ENCODE peak calls at places on chromosomes 4 and X, in six cellular contexts. K is tibial artery, T is fibroblast of lung, C is endothelial cell, I is Calu3, U is ovary. X is an unnamed sample.

GRCh38 chr4:165524532-165525190 is 145.9 kb downstream of the CPE start:
- DNase-seq in I (no peak), T (peak; percentile 49), C (no peak), U (no peak), K (no peak), X (no peak)

GRCh38 chr4:150072906-150073714 is 5.1 kb upstream of the DCLK2 start:
- DNase-seq in C (no peak), T (peak; percentile 96), U (no peak), K (no peak), I (no peak), X (no peak)

GRCh38 chrX:41031256-41031967 is 53.8 kb upstream of the USP9X start:
- DNase-seq in C (no peak), I (no peak), U (no peak), K (no peak), T (no peak), X (no peak)

GRCh38 chr4:53962516-53963225 is 101.7 kb downstream of the CHIC2 start:
- DNase-seq in C (no peak), K (no peak), T (peak; percentile 96), U (no peak), I (peak; percentile 37), X (no peak)

GRCh38 chr4:179130122-179130714 is 1688.0 kb upstream of the AGA start:
- DNase-seq in C (no peak), T (no peak), K (no peak), U (no peak), I (no peak), X (no peak)

GRCh38 chrX:11111038-11111851 is at the start of gene HCCS:
- DNase-seq in K (peak; percentile 77), T (peak; percentile 83), C (peak; percentile 71), I (peak; percentile 86), U (peak; percentile 74), X (peak; percentile 52)

GRCh38 chr4:80206111-80206510 is 8.8 kb downstream of the PRDM8 start:
- DNase-seq in I (no peak), T (no peak), C (no peak), U (no peak), K (no peak), X (no peak)

GRCh38 chrX:7170903-7171302 is 22.9 kb upstream of the PUDP start:
- DNase-seq in I (peak; percentile 10), U (no peak), K (no peak), C (peak; percentile 15), T (no peak), X (no peak)

GRCh38 chr4:73702796-73703287 is 37.5 kb upstream of the CXCL8 start:
- DNase-seq in C (no peak), K (no peak), I (no peak), T (no peak), U (no peak), X (no peak)

GRCh38 chr4:86055898-86056297 is 304.0 kb downstream of the MAPK10 start:
- DNase-seq in T (peak; percentile 45), U (no peak), I (no peak), K (no peak), C (no peak), X (no peak)

GRCh38 chr4:56976878-56977320 is 507 bp downstream of the NOA1 start:
- DNase-seq in C (no peak), I (peak; percentile 70), K (peak; percentile 27), T (no peak), U (no peak), X (no peak)

GRCh38 chr4:184362338-184362737 is 112.0 kb downstream of the IRF2 start:
- DNase-seq in C (no peak), T (peak; percentile 36), U (no peak), I (no peak), K (no peak), X (no peak)

GRCh38 chrX:70762285-70762684 is 146.2 kb downstream of the TEX11 start:
- DNase-seq in U (no peak), I (peak; percentile 5), K (no peak), C (peak; percentile 3), T (no peak), X (no peak)

GRCh38 chr4:14008494-14008893 is 381.0 kb upstream of the BOD1L1 start:
- DNase-seq in I (no peak), C (no peak), K (no peak), U (no peak), T (no peak), X (no peak)

GRCh38 chrX:95885074-95885473 is 799.6 kb upstream of the DIAPH2 start:
- DNase-seq in C (no peak), U (peak; percentile 12), K (peak; percentile 33), T (peak; percentile 23), I (peak; percentile 1), X (no peak)

DNA sequence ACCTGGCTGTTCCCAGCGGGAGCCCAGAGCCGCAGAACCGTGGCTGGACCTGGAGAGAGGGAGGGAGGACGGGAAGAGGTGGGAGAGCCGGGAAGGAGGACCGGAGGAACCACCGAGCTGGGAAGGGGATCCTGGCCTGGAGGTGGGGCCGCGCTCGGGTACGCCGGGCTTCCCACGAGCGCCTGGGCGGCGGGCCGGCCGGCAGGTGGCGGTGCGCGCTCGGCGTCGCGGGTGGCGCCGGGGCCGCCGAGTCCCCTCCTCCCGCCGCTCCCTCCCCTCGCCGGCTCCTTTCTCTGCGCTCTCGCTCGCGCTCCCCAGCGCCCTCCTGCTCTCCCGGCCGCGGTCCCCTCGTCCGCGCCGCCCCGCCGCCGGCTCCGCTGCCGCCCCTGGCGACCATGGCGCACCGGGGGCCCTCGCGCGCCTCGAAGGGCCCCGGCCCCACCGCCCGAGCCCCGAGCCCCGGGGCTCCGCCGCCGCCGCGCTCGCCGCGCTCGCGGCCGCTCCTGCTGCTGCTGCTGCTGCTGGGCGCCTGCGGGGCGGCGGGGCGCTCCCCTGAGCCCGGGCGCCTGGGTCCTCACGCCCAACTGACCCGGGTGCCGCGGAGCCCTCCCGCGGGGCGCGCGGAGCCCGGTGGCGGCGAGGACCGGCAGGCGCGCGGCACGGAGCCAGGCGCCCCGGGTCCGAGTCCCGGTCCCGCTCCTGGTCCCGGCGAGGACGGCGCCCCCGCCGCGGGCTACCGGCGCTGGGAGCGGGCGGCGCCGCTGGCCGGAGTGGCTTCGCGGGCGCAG is at the start of gene SORCS2:
- DNase-seq in C (peak; percentile 85), U (peak; percentile 73), K (peak; percentile 21), T (peak; percentile 53), I (peak; percentile 74), X (no peak)
- TF ChIP-seq CTCF in C (peak; percentile 35), U (peak; percentile 92), K (peak; percentile 91), T (peak; percentile 25), I (peak; percentile 43), X (peak; percentile 46)

GRCh38 chr4:180675368-180675675 is 1567.9 kb upstream of the TENM3 start:
- DNase-seq in I (no peak), K (no peak), C (no peak), U (no peak), T (no peak), X (no peak)
- TF ChIP-seq CTCF in I (no peak), K (no peak), C (no peak), U (no peak), T (no peak), X (no peak)

GRCh38 chr4:173821851-173822250 is 291.8 kb upstream of the HAND2 start:
- DNase-seq in I (no peak), U (no peak), C (no peak), T (no peak), K (no peak), X (no peak)

GRCh38 chr4:173829565-173829964 is 299.5 kb upstream of the HAND2 start:
- DNase-seq in T (no peak), I (no peak), C (no peak), U (no peak), K (no peak), X (no peak)

DNA sequence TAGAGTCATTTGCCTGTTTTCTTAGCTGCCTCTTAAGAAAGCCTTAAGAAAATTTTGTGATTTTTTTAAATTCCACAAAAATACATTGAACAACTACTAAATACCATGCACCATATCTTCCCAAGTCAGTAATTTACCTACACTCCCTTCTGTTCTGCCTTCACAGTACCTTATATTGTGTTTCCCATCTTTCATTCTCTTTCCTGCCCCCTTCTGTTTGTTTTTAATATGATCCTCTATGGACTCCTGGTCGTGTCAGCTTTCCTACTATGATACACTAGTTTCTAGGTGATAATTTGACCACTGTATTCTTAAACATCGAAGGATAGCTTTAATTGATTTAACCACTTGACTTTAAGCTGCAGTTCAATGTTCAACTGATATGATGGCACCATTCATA is 297.7 kb upstream of the HAND2 start:
- DNase-seq in U (no peak), C (no peak), T (no peak), K (no peak), I (no peak), X (no peak)
- TF ChIP-seq CTCF in U (no peak), C (no peak), T (no peak), K (peak; percentile 10), I (no peak), X (no peak)

GRCh38 chr4:48546336-48546735 is 56.3 kb downstream of the ZAR1 start:
- DNase-seq in I (peak; percentile 20), T (peak; percentile 28), K (no peak), C (peak; percentile 24), U (no peak), X (peak; percentile 8)
- TF ChIP-seq CTCF in I (peak; percentile 39), T (peak; percentile 65), K (no peak), C (peak; percentile 47), U (peak; percentile 27), X (peak; percentile 57)

GRCh38 chr4:19791422-19792113 is 460.1 kb upstream of the SLIT2 start:
- DNase-seq in T (no peak), U (no peak), K (no peak), I (no peak), C (no peak), X (no peak)
- TF ChIP-seq CTCF in T (no peak), U (no peak), K (no peak), I (no peak), C (no peak), X (no peak)

GRCh38 chr4:36734296-36734695 is 452.9 kb downstream of the DTHD1 start:
- DNase-seq in U (no peak), C (no peak), I (no peak), T (no peak), K (no peak), X (no peak)

DNA sequence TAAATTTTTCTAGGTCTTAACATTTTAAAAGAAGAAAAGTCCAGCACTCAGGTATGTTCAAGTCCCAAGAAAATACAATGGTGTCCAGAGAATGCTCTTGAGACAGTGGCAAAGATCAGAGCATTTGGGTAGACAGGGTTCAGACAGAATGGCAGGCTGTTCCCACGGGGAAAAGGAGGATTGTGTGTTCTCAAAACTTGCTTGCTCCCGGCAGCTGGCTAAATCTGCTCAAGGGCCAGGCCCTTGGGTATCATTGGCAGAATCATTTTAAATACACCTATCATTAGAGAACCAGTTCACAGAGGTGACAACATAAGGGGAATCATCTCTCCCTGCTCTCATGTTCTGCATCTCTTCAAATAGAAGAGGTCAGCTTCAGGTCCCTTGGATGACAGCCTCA is 456.3 kb downstream of the DTHD1 start:
- DNase-seq in T (no peak), K (no peak), C (no peak), I (no peak), U (no peak), X (no peak)
- TF ChIP-seq CTCF in T (no peak), K (no peak), C (no peak), I (no peak), U (no peak), X (no peak)

X was measured in GM12864.